ENCODE peak calls at places on chromosomes 12 and 14, in nine cellular contexts. W, L, P, M, O, K, J, Y and G are unnamed samples.
A peak's percentile ranks its signal among the peaks of the same experiment; 100 is the strongest.

GRCh38 chr14:51653096-51653814 is 1.5 kb downstream of the FRMD6 start:
- DNase-seq in M (peak; percentile 60), Y (no peak), L (no peak), W (no peak), P (peak; percentile 48), O (no peak), K (no peak), J (peak; percentile 81), G (no peak)

GRCh38 chr12:117360551-117361311 is 695 bp downstream of the NOS1 start:
- DNase-seq in M (no peak), K (no peak), Y (no peak), J (no peak), P (no peak), L (no peak), W (no peak), O (peak; percentile 42), G (no peak)

GRCh38 chr14:63361790-63362189 is 43.1 kb upstream of the GPHB5 start:
- DNase-seq in P (peak; percentile 29), M (no peak), L (no peak), O (no peak), K (no peak), W (no peak), J (no peak), Y (no peak), G (no peak)

GRCh38 chr12:131827961-131828534 is at the start of gene MMP17:
- DNase-seq in W (no peak), M (peak; percentile 55), Y (no peak), L (no peak), O (peak; percentile 84), P (no peak), J (peak; percentile 73), K (peak; percentile 70), G (peak; percentile 56)

GRCh38 chr14:103687712-103688111 is 27.5 kb downstream of the XRCC3 start:
- DNase-seq in P (no peak), J (no peak), W (no peak), Y (no peak), O (no peak), M (no peak), K (no peak), L (no peak), G (no peak)

GRCh38 chr14:69281450-69282169 is 21.7 kb downstream of the GALNT16 start:
- DNase-seq in M (peak; percentile 5), K (no peak), O (no peak), J (peak; percentile 18), W (no peak), Y (no peak), P (no peak), L (no peak), G (no peak)

GRCh38 chr12:54134850-54135249 is 53.9 kb downstream of the SMUG1 start:
- DNase-seq in Y (no peak), P (peak; percentile 27), O (no peak), M (no peak), J (no peak), K (no peak), W (no peak), L (no peak), G (no peak)

GRCh38 chr12:56198836-56199235 is 9.6 kb upstream of the SMARCC2 start:
- DNase-seq in Y (no peak), J (peak; percentile 30), L (no peak), W (no peak), M (peak; percentile 18), P (no peak), K (no peak), O (no peak), G (no peak)

GRCh38 chr14:22623047-22623446 is 21.1 kb downstream of the OR6J1 start:
- DNase-seq in Y (no peak), J (no peak), O (no peak), M (no peak), W (no peak), K (no peak), P (no peak), L (no peak), G (no peak)

GRCh38 chr12:6769003-6769389 is 2.8 kb downstream of the PTMS start:
- DNase-seq in Y (no peak), W (peak; percentile 73), P (no peak), O (peak; percentile 80), M (peak; percentile 29), K (no peak), J (peak; percentile 31), L (no peak), G (no peak)

GRCh38 chr12:67854351-67854750 is 134.9 kb upstream of the IFNG-AS1 start:
- DNase-seq in O (no peak), P (no peak), W (no peak), M (no peak), K (no peak), L (no peak), Y (no peak), J (no peak), G (no peak)

GRCh38 chr14:25111061-25111601 is 61.2 kb upstream of the STXBP6 start:
- DNase-seq in M (peak; percentile 98), P (no peak), L (no peak), O (no peak), W (no peak), Y (no peak), J (peak; percentile 98), K (no peak), G (no peak)

GRCh38 chr12:113348849-113349536 is 9.4 kb upstream of the PLBD2 start:
- DNase-seq in P (no peak), O (no peak), W (no peak), M (no peak), K (no peak), J (no peak), L (no peak), Y (no peak), G (no peak)

GRCh38 chr12:7503686-7504085 is at the start of gene CD163:
- DNase-seq in O (no peak), P (no peak), J (no peak), L (no peak), M (no peak), Y (no peak), W (no peak), K (no peak), G (no peak)